ENCODE peak calls at places on chromosomes 11 and 22, in five cellular contexts. One of them, this sample, is unnamed.
A peak's percentile ranks its signal among the peaks of the same experiment; 100 is the strongest.

GRCh38 chr22:24938741-24939341 is 7.7 kb downstream of the LHFPL7 start:
- DNase-seq in mammary epithelial cell: peak; percentile 48
- DNase-seq in COR-L47: peak; percentile 64
- DNase-seq in GM03348: peak; percentile 76
- DNase-seq in HFFc6: peak; percentile 20
- DNase-seq in this sample: no peak

GRCh38 chr22:44142421-44143116 is 38.2 kb upstream of the PARVG start:
- DNase-seq in mammary epithelial cell: no peak
- DNase-seq in GM03348: no peak
- DNase-seq in HFFc6: no peak
- DNase-seq in COR-L47: no peak
- DNase-seq in this sample: no peak

GRCh38 chr11:60959445-60959844 is 7.5 kb upstream of the SLC15A3 start:
- DNase-seq in HFFc6: peak; percentile 44
- DNase-seq in COR-L47: no peak
- DNase-seq in GM03348: no peak
- DNase-seq in mammary epithelial cell: no peak
- DNase-seq in this sample: no peak

GRCh38 chr22:29813563-29813962 is 24.5 kb downstream of the ASCC2 start:
- DNase-seq in GM03348: no peak
- DNase-seq in HFFc6: peak; percentile 43
- DNase-seq in mammary epithelial cell: no peak
- DNase-seq in COR-L47: no peak
- DNase-seq in this sample: no peak

GRCh38 chr22:22009661-22010060 is 27.1 kb upstream of the TOP3B start:
- DNase-seq in GM03348: no peak
- DNase-seq in mammary epithelial cell: peak; percentile 79
- DNase-seq in HFFc6: no peak
- DNase-seq in COR-L47: no peak
- DNase-seq in this sample: no peak

GRCh38 chr11:104325093-104325492 is 161.1 kb upstream of the PDGFD start:
- DNase-seq in HFFc6: no peak
- DNase-seq in COR-L47: no peak
- DNase-seq in GM03348: no peak
- DNase-seq in mammary epithelial cell: no peak
- DNase-seq in this sample: no peak

GRCh38 chr11:32785262-32785661 is 9.2 kb downstream of the CCDC73 start:
- DNase-seq in GM03348: no peak
- DNase-seq in HFFc6: no peak
- DNase-seq in COR-L47: no peak
- DNase-seq in mammary epithelial cell: no peak
- DNase-seq in this sample: no peak

GRCh38 chr22:33940741-33941140 is 20.5 kb upstream of the LARGE1 start:
- DNase-seq in HFFc6: no peak
- DNase-seq in COR-L47: no peak
- DNase-seq in GM03348: no peak
- DNase-seq in mammary epithelial cell: no peak
- DNase-seq in this sample: no peak

GRCh38 chr22:37276771-37277170 is 5.5 kb upstream of the CYTH4 start:
- DNase-seq in HFFc6: no peak
- DNase-seq in mammary epithelial cell: no peak
- DNase-seq in GM03348: peak; percentile 65
- DNase-seq in COR-L47: no peak
- DNase-seq in this sample: no peak

GRCh38 chr11:65496304-65497140 is 2.3 kb upstream of the MALAT1 start:
- DNase-seq in HFFc6: peak; percentile 47
- DNase-seq in GM03348: no peak
- DNase-seq in mammary epithelial cell: no peak
- DNase-seq in COR-L47: no peak
- DNase-seq in this sample: no peak

GRCh38 chr22:20305894-20306645 is 13.8 kb downstream of the DGCR6L start:
- DNase-seq in HFFc6: no peak
- DNase-seq in mammary epithelial cell: no peak
- DNase-seq in COR-L47: no peak
- DNase-seq in GM03348: no peak
- DNase-seq in this sample: no peak

GRCh38 chr11:128419012-128419767 is 168.2 kb downstream of the ETS1 start:
- DNase-seq in COR-L47: no peak
- DNase-seq in GM03348: no peak
- DNase-seq in mammary epithelial cell: no peak
- DNase-seq in HFFc6: no peak
- DNase-seq in this sample: no peak